ENCODE peak calls at places on chromosomes 7 and 10, in eight cellular contexts. One of them, this sample, is unnamed.

GRCh38 chr10:124242791-124243190 is 149.4 kb upstream of the CHST15 start:
- DNase-seq in SJSA1: no peak
- DNase-seq in Right ventricle myocardium superior: no peak
- DNase-seq in lower leg skin: peak; percentile 32
- DNase-seq in NCI-H2081: no peak
- DNase-seq in NCI-H1930: no peak
- DNase-seq in epithelial cell of proximal tubule: no peak
- DNase-seq in GM12865: no peak
- DNase-seq in this sample: no peak

GRCh38 chr7:135213831-135214230 is 2.5 kb upstream of the WDR91 start:
- DNase-seq in SJSA1: no peak
- DNase-seq in Right ventricle myocardium superior: no peak
- DNase-seq in lower leg skin: no peak
- DNase-seq in NCI-H2081: no peak
- DNase-seq in NCI-H1930: no peak
- DNase-seq in epithelial cell of proximal tubule: no peak
- DNase-seq in GM12865: no peak
- DNase-seq in this sample: no peak

GRCh38 chr10:22697799-22698198 is 16.6 kb downstream of the PIP4K2A start:
- DNase-seq in SJSA1: no peak
- DNase-seq in Right ventricle myocardium superior: no peak
- DNase-seq in lower leg skin: no peak
- DNase-seq in NCI-H2081: no peak
- DNase-seq in NCI-H1930: no peak
- DNase-seq in epithelial cell of proximal tubule: peak; percentile 29
- DNase-seq in GM12865: no peak
- DNase-seq in this sample: no peak

GRCh38 chr7:69773535-69774225 is 175.4 kb downstream of the AUTS2 start:
- DNase-seq in SJSA1: no peak
- DNase-seq in Right ventricle myocardium superior: no peak
- DNase-seq in lower leg skin: no peak
- DNase-seq in NCI-H2081: peak; percentile 53
- DNase-seq in NCI-H1930: no peak
- DNase-seq in epithelial cell of proximal tubule: no peak
- DNase-seq in GM12865: no peak
- DNase-seq in this sample: no peak

GRCh38 chr7:29588900-29589696 is 25.5 kb downstream of the PRR15 start:
- DNase-seq in SJSA1: peak; percentile 42
- DNase-seq in Right ventricle myocardium superior: no peak
- DNase-seq in lower leg skin: no peak
- DNase-seq in NCI-H2081: peak; percentile 46
- DNase-seq in NCI-H1930: no peak
- DNase-seq in epithelial cell of proximal tubule: no peak
- DNase-seq in GM12865: peak; percentile 57
- DNase-seq in this sample: peak; percentile 57

GRCh38 chr7:138468244-138469123 is 8.4 kb downstream of the TRIM24 start:
- DNase-seq in SJSA1: no peak
- DNase-seq in Right ventricle myocardium superior: no peak
- DNase-seq in lower leg skin: no peak
- DNase-seq in NCI-H2081: peak; percentile 20
- DNase-seq in NCI-H1930: no peak
- DNase-seq in epithelial cell of proximal tubule: no peak
- DNase-seq in GM12865: no peak
- DNase-seq in this sample: no peak

GRCh38 chr10:5894873-5895272 is 4.8 kb downstream of the FBH1 start:
- DNase-seq in SJSA1: no peak
- DNase-seq in Right ventricle myocardium superior: peak; percentile 77
- DNase-seq in lower leg skin: no peak
- DNase-seq in NCI-H2081: no peak
- DNase-seq in NCI-H1930: no peak
- DNase-seq in epithelial cell of proximal tubule: no peak
- DNase-seq in GM12865: no peak
- DNase-seq in this sample: no peak

GRCh38 chr7:55133630-55134392 is 115.0 kb downstream of the EGFR start:
- DNase-seq in SJSA1: peak; percentile 96
- DNase-seq in Right ventricle myocardium superior: peak; percentile 71
- DNase-seq in lower leg skin: peak; percentile 83
- DNase-seq in NCI-H2081: no peak
- DNase-seq in NCI-H1930: no peak
- DNase-seq in epithelial cell of proximal tubule: no peak
- DNase-seq in GM12865: no peak
- DNase-seq in this sample: no peak

GRCh38 chr10:114504769-114505579 is 100.7 kb upstream of the AFAP1L2 start:
- DNase-seq in SJSA1: peak; percentile 57
- DNase-seq in Right ventricle myocardium superior: no peak
- DNase-seq in lower leg skin: no peak
- DNase-seq in NCI-H2081: no peak
- DNase-seq in NCI-H1930: no peak
- DNase-seq in epithelial cell of proximal tubule: peak; percentile 75
- DNase-seq in GM12865: no peak
- DNase-seq in this sample: no peak

GRCh38 chr10:133327651-133328357 is 8.9 kb downstream of the CALY start:
- DNase-seq in SJSA1: no peak
- DNase-seq in Right ventricle myocardium superior: peak; percentile 20
- DNase-seq in lower leg skin: no peak
- DNase-seq in NCI-H2081: no peak
- DNase-seq in NCI-H1930: no peak
- DNase-seq in epithelial cell of proximal tubule: no peak
- DNase-seq in GM12865: no peak
- DNase-seq in this sample: no peak

GRCh38 chr10:22183771-22184466 is 33.9 kb downstream of the EBLN1 start:
- DNase-seq in SJSA1: no peak
- DNase-seq in Right ventricle myocardium superior: no peak
- DNase-seq in lower leg skin: no peak
- DNase-seq in NCI-H2081: no peak
- DNase-seq in NCI-H1930: no peak
- DNase-seq in epithelial cell of proximal tubule: no peak
- DNase-seq in GM12865: no peak
- DNase-seq in this sample: no peak

GRCh38 chr7:1083729-1084657 is 3.9 kb upstream of the GPER1 start:
- DNase-seq in SJSA1: no peak
- DNase-seq in Right ventricle myocardium superior: peak; percentile 72
- DNase-seq in lower leg skin: peak; percentile 92
- DNase-seq in NCI-H2081: no peak
- DNase-seq in NCI-H1930: no peak
- DNase-seq in epithelial cell of proximal tubule: no peak
- DNase-seq in GM12865: no peak
- DNase-seq in this sample: no peak

GRCh38 chr7:94687810-94688209 is 31.9 kb upstream of the SGCE start:
- DNase-seq in SJSA1: no peak
- DNase-seq in Right ventricle myocardium superior: no peak
- DNase-seq in lower leg skin: no peak
- DNase-seq in NCI-H2081: no peak
- DNase-seq in NCI-H1930: no peak
- DNase-seq in epithelial cell of proximal tubule: no peak
- DNase-seq in GM12865: no peak
- DNase-seq in this sample: no peak

GRCh38 chr10:14173706-14174594 is 156.8 kb downstream of the FRMD4A start:
- DNase-seq in SJSA1: peak; percentile 36
- DNase-seq in Right ventricle myocardium superior: no peak
- DNase-seq in lower leg skin: peak; percentile 84
- DNase-seq in NCI-H2081: peak; percentile 45
- DNase-seq in NCI-H1930: peak; percentile 5
- DNase-seq in epithelial cell of proximal tubule: no peak
- DNase-seq in GM12865: no peak
- DNase-seq in this sample: peak; percentile 77

GRCh38 chr7:106042196-106042611 is 69.9 kb downstream of the SYPL1 start:
- DNase-seq in SJSA1: no peak
- DNase-seq in Right ventricle myocardium superior: no peak
- DNase-seq in lower leg skin: no peak
- DNase-seq in NCI-H2081: no peak
- DNase-seq in NCI-H1930: no peak
- DNase-seq in epithelial cell of proximal tubule: no peak
- DNase-seq in GM12865: no peak
- DNase-seq in this sample: no peak

GRCh38 chr10:50439806-50440205 is 183.9 kb downstream of the SGMS1 start:
- DNase-seq in SJSA1: no peak
- DNase-seq in Right ventricle myocardium superior: no peak
- DNase-seq in lower leg skin: no peak
- DNase-seq in NCI-H2081: no peak
- DNase-seq in NCI-H1930: no peak
- DNase-seq in epithelial cell of proximal tubule: no peak
- DNase-seq in GM12865: no peak
- DNase-seq in this sample: no peak

GRCh38 chr10:78543749-78544446 is 510.2 kb downstream of the RPS24 start:
- DNase-seq in SJSA1: peak; percentile 15
- DNase-seq in Right ventricle myocardium superior: peak; percentile 78
- DNase-seq in lower leg skin: peak; percentile 95
- DNase-seq in NCI-H2081: no peak
- DNase-seq in NCI-H1930: no peak
- DNase-seq in epithelial cell of proximal tubule: no peak
- DNase-seq in GM12865: no peak
- DNase-seq in this sample: no peak